ENCODE peak calls at places on chromosomes 13 and 19, in seven cellular contexts. H, J, S, A, L, R and P are unnamed samples.
A peak's percentile ranks its signal among the peaks of the same experiment; 100 is the strongest.

GRCh38 chr13:111006508-111007031 is 91.7 kb upstream of the ANKRD10 start:
- DNase-seq in H (peak; percentile 19), J (peak; percentile 69), S (peak; percentile 88), A (no peak), L (peak; percentile 61), R (no peak), P (peak; percentile 50)

GRCh38 chr19:36139473-36140288 is at the start of gene CAPNS1:
- DNase-seq in H (peak; percentile 98), J (peak; percentile 85), S (peak; percentile 99), A (peak; percentile 97), L (peak; percentile 98), R (peak; percentile 99), P (peak; percentile 96)

GRCh38 chr19:43789029-43789428 is 8.3 kb upstream of the KCNN4 start:
- DNase-seq in H (peak; percentile 80), J (no peak), S (no peak), A (peak; percentile 46), L (peak; percentile 69), R (no peak), P (no peak)

GRCh38 chr19:39679056-39679790 is 23.5 kb downstream of the LGALS16 start:
- DNase-seq in H (no peak), J (no peak), S (no peak), A (no peak), L (no peak), R (no peak), P (no peak)

GRCh38 chr13:66703597-66703996 is 526.5 kb downstream of the PCDH9 start:
- DNase-seq in H (no peak), J (no peak), S (no peak), A (no peak), L (no peak), R (no peak), P (no peak)

GRCh38 chr13:109628251-109628699 is 158.1 kb downstream of the IRS2 start:
- DNase-seq in H (no peak), J (no peak), S (no peak), A (no peak), L (no peak), R (no peak), P (no peak)

GRCh38 chr13:43986395-43986794 is 106.7 kb downstream of the LACC1 start:
- DNase-seq in H (no peak), J (no peak), S (no peak), A (no peak), L (no peak), R (no peak), P (no peak)

GRCh38 chr13:23772717-23773116 is 116.5 kb downstream of the MIPEP start:
- DNase-seq in H (no peak), J (no peak), S (no peak), A (no peak), L (no peak), R (no peak), P (no peak)

GRCh38 chr13:99386911-99387788 is 80.0 kb upstream of the GPR183 start:
- DNase-seq in H (peak; percentile 84), J (no peak), S (no peak), A (peak; percentile 81), L (peak; percentile 76), R (no peak), P (no peak)

GRCh38 chr19:35643255-35644205 is 2.0 kb downstream of the ETV2 start:
- DNase-seq in H (peak; percentile 96), J (no peak), S (peak; percentile 81), A (peak; percentile 95), L (peak; percentile 95), R (peak; percentile 92), P (peak; percentile 73)

GRCh38 chr19:48608798-48609263 is 2.3 kb downstream of the SPACA4 start:
- DNase-seq in H (peak; percentile 82), J (no peak), S (no peak), A (peak; percentile 77), L (peak; percentile 68), R (no peak), P (no peak)

GRCh38 chr19:48442116-48443035 is 3.4 kb upstream of the GRWD1 start:
- DNase-seq in H (peak; percentile 56), J (no peak), S (no peak), A (no peak), L (no peak), R (no peak), P (no peak)

GRCh38 chr19:35553385-35554000 is 8.1 kb downstream of the TMEM147 start:
- DNase-seq in H (no peak), J (no peak), S (no peak), A (no peak), L (no peak), R (no peak), P (no peak)

GRCh38 chr13:96940961-96941360 is 53.3 kb downstream of the OXGR1 start:
- DNase-seq in H (no peak), J (no peak), S (no peak), A (no peak), L (no peak), R (no peak), P (no peak)

GRCh38 chr13:75788494-75788991 is 152.4 kb downstream of the LMO7 start:
- DNase-seq in H (no peak), J (no peak), S (peak; percentile 34), A (no peak), L (no peak), R (no peak), P (no peak)

GRCh38 chr13:40537146-40537895 is 129.1 kb downstream of the FOXO1 start:
- DNase-seq in H (no peak), J (no peak), S (no peak), A (no peak), L (peak; percentile 58), R (no peak), P (no peak)

GRCh38 chr19:5677597-5677996 is 2.7 kb downstream of the MICOS13 start:
- DNase-seq in H (no peak), J (no peak), S (no peak), A (no peak), L (no peak), R (no peak), P (no peak)

GRCh38 chr19:4014541-4015491 is 7.3 kb downstream of the PIAS4 start:
- DNase-seq in H (peak; percentile 70), J (no peak), S (peak; percentile 74), A (peak; percentile 45), L (peak; percentile 45), R (no peak), P (peak; percentile 67)

GRCh38 chr19:4015705-4016402 is 8.3 kb downstream of the PIAS4 start:
- DNase-seq in H (no peak), J (no peak), S (no peak), A (no peak), L (no peak), R (no peak), P (peak; percentile 28)

GRCh38 chr19:4012092-4012974 is 4.8 kb downstream of the PIAS4 start:
- DNase-seq in H (no peak), J (no peak), S (no peak), A (no peak), L (no peak), R (peak; percentile 78), P (peak; percentile 76)

GRCh38 chr19:4012975-4013634 is 5.6 kb downstream of the PIAS4 start:
- DNase-seq in H (no peak), J (no peak), S (no peak), A (no peak), L (no peak), R (no peak), P (no peak)

DNA sequence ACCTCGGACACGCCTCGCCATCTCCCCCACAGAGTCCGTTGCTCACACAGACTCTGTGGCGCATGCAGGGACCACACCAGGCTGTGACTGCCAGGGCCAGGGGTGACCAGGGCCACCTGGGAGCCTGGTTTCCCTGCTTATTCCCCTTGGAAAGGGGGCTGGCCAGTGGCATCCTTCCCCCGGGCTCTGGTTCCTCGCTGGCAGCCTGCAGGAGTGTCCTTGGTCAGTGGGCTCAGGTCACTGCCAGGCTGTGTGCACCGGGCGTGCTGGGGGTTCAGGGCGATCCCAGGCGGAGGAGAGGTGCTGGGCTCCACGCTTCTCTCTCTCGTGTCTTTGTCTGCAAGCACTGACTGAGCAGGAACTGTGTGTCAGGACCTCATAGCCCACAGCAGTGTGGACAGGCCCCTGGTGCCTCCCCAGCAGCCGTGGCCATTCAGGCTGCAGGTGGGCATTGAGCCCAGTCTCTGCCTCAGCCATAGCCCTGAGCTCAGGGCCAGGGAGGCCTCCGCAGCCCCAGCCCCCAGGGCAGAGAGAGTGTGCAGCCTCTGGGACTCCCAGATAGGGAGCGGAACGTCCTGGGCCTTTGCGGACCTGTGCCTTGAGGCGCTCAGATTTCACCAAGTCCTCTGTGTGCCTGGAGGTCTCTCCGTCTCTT is 6.5 kb downstream of the PIAS4 start:
- DNase-seq in H (no peak), J (no peak), S (no peak), A (no peak), L (no peak), R (no peak), P (no peak)
- H3K4me1 ChIP-seq in H (peaks cover 7% of the 10 kb centered on the region), J (peaks cover 51% of the 10 kb centered on the region), S (peaks cover 22% of the 10 kb centered on the region), A (peaks cover 3% of the 10 kb centered on the region), L (no peaks in the 10 kb centered on the region), R (peaks cover 12% of the 10 kb centered on the region), P (peaks cover 8% of the 10 kb centered on the region)

GRCh38 chr13:47279956-47280355 is 383.1 kb upstream of the HTR2A start:
- DNase-seq in H (no peak), J (no peak), S (no peak), A (no peak), L (no peak), R (no peak), P (no peak)

GRCh38 chr13:47281981-47282380 is 385.1 kb upstream of the HTR2A start:
- DNase-seq in H (no peak), J (no peak), S (no peak), A (no peak), L (no peak), R (no peak), P (no peak)

GRCh38 chr13:47277774-47278173 is 380.9 kb upstream of the HTR2A start:
- DNase-seq in H (no peak), J (no peak), S (no peak), A (no peak), L (no peak), R (no peak), P (no peak)
- H3K4me1 ChIP-seq in H (no peaks in the 10 kb centered on the region), J (no peaks in the 10 kb centered on the region), S (no peaks in the 10 kb centered on the region), A (no peaks in the 10 kb centered on the region), L (no peaks in the 10 kb centered on the region), R (no peaks in the 10 kb centered on the region), P (no peaks in the 10 kb centered on the region)

GRCh38 chr19:13031917-13032623 is 36.8 kb downstream of the NFIX start:
- DNase-seq in H (no peak), J (no peak), S (no peak), A (peak; percentile 82), L (no peak), R (no peak), P (no peak)
- H3K4me1 ChIP-seq in H (peaks cover 8% of the 10 kb centered on the region), J (peaks cover 100% of the 10 kb centered on the region), S (peaks cover 56% of the 10 kb centered on the region), A (peaks cover 25% of the 10 kb centered on the region), L (no peaks in the 10 kb centered on the region), R (peaks cover 34% of the 10 kb centered on the region), P (peaks cover 68% of the 10 kb centered on the region)

GRCh38 chr19:2277138-2277537 is 4.8 kb downstream of the PEAK3 start:
- DNase-seq in H (no peak), J (no peak), S (no peak), A (no peak), L (no peak), R (no peak), P (no peak)
- H3K4me1 ChIP-seq in H (peaks cover 12% of the 10 kb centered on the region), J (peaks cover 44% of the 10 kb centered on the region), S (peaks cover 29% of the 10 kb centered on the region), A (peaks cover 11% of the 10 kb centered on the region), L (no peaks in the 10 kb centered on the region), R (peaks cover 4% of the 10 kb centered on the region), P (peaks cover 15% of the 10 kb centered on the region)